ENCODE peak calls at places on chromosomes 11 and 22, in six cellular contexts. L is OCI-LY7, E is kidney, X is psoas muscle, T is HCT116, I is A549. R is an unnamed sample. For H3K4me1, the result is how much of the 10 kb centered on the place peaks cover.

GRCh38 chr11:76742912-76743311 is 40.2 kb upstream of the TSKU start:
- DNase-seq in T (no peak), E (no peak), I (no peak), L (no peak), X (no peak), R (no peak)

GRCh38 chr11:18614667-18615066 is 15.1 kb downstream of the MISFA start:
- DNase-seq in L (no peak), T (no peak), I (no peak), X (no peak), E (no peak), R (no peak)

GRCh38 chr11:2287102-2287501 is 14.6 kb downstream of the C11orf21 start:
- DNase-seq in T (no peak), L (no peak), E (peak), X (no peak), I (no peak), R (no peak)

GRCh38 chr11:93626038-93626437 is 35.4 kb upstream of the CEP295 start:
- DNase-seq in L (no peak), E (no peak), X (no peak), T (no peak), I (no peak), R (no peak)

GRCh38 chr11:62573006-62573591 is 592 bp downstream of the EEF1G start:
- DNase-seq in L (peak), X (no peak), I (no peak), T (no peak), E (peak), R (no peak)

GRCh38 chr11:102596578-102596977 is 28.6 kb downstream of the MMP20 start:
- DNase-seq in E (no peak), X (no peak), L (no peak), I (no peak), T (no peak), R (no peak)

GRCh38 chr22:37425800-37426531 is 1.3 kb downstream of the ELFN2 start:
- DNase-seq in X (no peak), L (peak), I (no peak), T (no peak), E (no peak), R (no peak)

GRCh38 chr11:35111171-35112055 is 27.6 kb upstream of the CD44 start:
- DNase-seq in X (no peak), L (no peak), I (no peak), T (no peak), E (no peak), R (peak)

GRCh38 chr11:130865091-130865771 is 51.0 kb downstream of the SNX19 start:
- DNase-seq in I (no peak), T (no peak), E (no peak), X (peak), L (no peak), R (peak)

GRCh38 chr11:66069715-66070603 is at the start of gene PACS1:
- DNase-seq in L (peak), X (peak), T (no peak), I (peak), E (peak), R (peak)

GRCh38 chr11:112793416-112793815 is 167.8 kb upstream of the NCAM1 start:
- DNase-seq in L (no peak), T (no peak), I (no peak), E (no peak), X (no peak), R (no peak)

DNA sequence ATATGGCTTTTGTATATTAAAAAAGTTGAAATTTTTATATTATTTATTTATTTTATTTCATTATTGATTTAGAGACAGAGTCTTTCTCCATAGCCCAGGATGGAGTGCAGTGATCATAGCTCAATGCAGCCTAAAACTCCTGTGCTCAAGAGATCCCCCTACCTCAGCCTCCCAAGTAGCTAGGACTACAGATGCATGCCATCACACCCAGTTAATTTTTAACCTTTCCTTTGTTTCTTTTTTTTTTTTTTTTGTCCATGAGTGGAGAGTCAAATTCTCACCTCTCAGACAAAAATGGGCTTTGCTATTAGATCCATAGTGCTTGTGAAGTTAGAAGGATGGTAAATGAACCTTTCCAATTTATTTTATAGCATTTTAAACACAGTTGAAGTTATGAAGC is 182.5 kb downstream of the SOX6 start:
- DNase-seq in I (no peak), T (no peak), L (no peak), X (no peak), E (no peak), R (no peak)
- H3K4me1 ChIP-seq in I (under half), T (under half), L (under half), X (under half), E (under half), R (under half)

DNA sequence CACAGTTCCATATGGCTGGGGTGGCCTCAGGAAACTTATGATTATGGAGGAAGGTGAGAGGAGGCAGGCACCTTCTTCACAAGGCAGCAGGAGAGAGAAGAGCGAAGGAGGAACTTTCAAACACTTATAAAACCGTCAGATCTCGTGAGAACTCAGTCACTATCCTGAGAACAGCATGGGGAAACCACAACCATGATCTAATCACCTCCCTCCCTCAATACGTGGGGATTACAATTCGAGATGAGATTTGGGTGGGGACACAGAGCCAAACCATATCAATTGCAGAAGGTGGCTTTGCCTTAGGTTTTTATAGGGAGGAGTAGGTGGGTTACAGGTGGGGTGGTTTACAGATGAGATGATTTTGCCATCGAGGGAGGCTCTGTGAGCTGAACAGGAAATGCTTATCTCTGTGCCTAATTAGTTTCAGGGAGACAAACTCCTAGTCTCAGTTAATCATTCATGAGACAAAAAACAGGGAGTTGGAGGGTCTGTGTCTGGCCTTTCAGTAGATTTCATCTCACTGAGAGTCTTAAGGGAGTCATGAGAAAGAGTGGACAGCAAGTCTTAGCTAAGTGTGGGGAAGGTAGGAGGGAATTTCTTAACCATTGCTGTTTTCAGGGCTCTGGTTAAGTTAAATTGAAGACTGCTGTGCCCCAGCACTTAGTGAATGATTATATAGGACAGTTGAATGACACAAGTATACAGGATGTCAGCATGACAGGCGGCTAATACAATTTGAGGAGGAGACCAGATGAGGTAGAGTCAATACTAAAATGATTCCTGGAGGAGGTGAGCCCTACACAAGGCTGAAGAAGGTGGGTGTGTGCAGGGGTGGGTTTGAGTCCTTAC is 47.7 kb downstream of the CWC15 start:
- DNase-seq in E (no peak), T (no peak), X (no peak), L (no peak), I (no peak), R (no peak)
- H3K27ac ChIP-seq in E (peak), T (no peak), X (peak), L (no peak), I (no peak), R (no peak)

GRCh38 chr11:75334402-75334891 is 17.0 kb downstream of the ARRB1 start:
- DNase-seq in L (no peak), E (no peak), T (no peak), I (no peak), X (no peak), R (no peak)

GRCh38 chr11:75333807-75334140 is 17.7 kb downstream of the ARRB1 start:
- DNase-seq in I (no peak), E (no peak), L (no peak), X (no peak), T (no peak), R (no peak)

GRCh38 chr11:75334976-75335375 is 16.5 kb downstream of the ARRB1 start:
- DNase-seq in T (no peak), E (no peak), X (no peak), L (no peak), I (no peak), R (no peak)

GRCh38 chr11:75330279-75330678 is 21.2 kb downstream of the ARRB1 start:
- DNase-seq in T (no peak), X (no peak), L (no peak), I (no peak), E (no peak), R (no peak)

GRCh38 chr11:75333022-75333806 is 18.2 kb downstream of the ARRB1 start:
- DNase-seq in L (no peak), X (no peak), T (no peak), E (no peak), I (no peak), R (no peak)
- H3K4me1 ChIP-seq in L (under half), X (under half), T (under half), E (under half), I (under half), R (under half)

DNA sequence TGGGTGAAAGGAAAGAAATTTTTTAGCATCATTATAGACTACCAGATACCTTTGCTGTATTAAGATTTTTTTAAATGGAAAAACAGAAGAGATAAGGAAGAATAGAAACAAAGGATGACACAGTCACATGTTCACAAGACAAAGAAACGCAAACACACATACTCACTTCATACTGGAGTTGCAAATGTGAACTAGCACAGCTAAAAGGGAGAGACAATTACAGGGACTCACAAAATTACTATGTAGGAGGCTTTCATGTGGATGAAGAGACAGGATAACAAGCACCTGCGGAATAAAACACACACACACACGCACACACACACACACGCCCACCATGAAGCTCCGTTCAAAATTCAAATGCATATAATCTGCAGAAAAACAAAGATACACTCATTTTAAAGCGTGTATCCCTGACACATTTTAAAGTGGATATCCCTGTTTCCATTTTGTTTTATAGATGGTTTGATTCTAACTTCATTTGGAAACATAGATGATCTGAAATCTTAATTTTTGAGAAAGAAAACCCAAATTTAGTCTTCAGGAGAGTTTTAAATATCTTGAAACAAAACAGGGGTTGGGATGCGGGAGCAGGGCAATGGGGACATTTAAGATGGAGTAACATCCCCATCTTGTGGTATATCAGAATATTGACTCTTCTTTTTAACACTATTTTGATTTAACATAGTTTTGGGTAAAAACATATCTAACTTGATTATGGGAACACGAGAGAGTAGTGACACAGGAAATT is 36.7 kb downstream of the JRKL start:
- DNase-seq in X (no peak), T (peak), L (peak), I (peak), E (no peak), R (no peak)
- H3K27ac ChIP-seq in X (no peak), T (no peak), L (no peak), I (no peak), E (no peak), R (no peak)

GRCh38 chr22:48630848-48631247 is 1196.8 kb downstream of the BRD1 start:
- DNase-seq in E (no peak), T (no peak), X (no peak), L (no peak), I (no peak), R (no peak)
- H3K4me1 ChIP-seq in E (under half), T (under half), X (under half), L (under half), I (under half), R (under half)

DNA sequence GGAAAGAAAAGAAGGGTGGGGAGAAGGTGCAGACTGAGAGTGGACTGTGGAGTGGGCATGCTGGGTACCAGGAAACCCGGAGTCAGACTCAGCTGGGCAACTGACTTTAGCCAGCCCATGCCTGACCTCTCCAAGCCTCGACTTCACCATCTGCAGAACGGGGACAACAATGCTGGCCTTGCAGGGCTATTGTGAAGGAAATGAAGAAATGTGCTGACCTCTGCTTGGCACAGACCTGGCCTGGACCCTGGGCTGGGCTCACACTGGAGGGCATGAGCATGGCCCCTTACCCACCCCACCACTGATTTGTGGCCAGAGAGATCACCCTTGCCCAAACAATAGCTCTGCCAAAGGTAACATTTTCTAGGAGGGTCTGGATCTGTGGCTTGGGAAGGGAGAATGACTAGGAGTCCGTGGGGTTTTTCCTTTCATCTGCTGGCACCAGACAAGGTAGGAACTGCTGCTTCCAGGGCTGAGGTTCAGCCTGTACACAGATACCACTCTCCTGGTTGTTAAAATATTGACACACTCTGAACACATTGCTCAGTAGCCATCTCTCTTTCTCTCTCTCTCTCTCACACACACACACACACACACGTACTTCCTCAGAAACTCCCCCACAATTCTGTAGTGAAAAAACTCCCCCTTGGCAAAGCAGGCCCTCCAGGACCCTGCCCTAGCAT is 909 bp downstream of the MOGAT2 start:
- DNase-seq in L (no peak), T (no peak), E (no peak), I (no peak), X (no peak), R (no peak)
- H3K27ac ChIP-seq in L (no peak), T (no peak), E (no peak), I (no peak), X (no peak), R (no peak)

DNA sequence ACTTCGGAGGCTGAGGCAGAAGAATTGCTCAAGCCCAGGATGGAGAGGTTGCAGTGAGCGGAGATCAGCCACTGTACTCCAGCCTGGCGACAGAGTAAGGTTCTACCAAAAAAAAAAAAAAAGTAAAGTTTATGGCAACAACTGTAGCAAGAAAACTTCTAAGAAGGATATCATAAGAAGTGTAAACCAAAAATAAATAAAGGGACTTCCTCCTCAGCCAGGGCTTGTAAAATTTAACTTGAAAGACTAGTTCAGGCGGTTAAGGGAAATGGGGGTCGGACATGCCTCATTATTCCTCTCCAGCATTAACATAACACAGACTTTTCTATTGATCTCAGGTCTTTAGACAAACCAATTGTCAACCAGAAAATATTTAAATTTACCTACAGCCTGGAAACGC is 2.5 kb upstream of the OR5M11 start:
- DNase-seq in E (no peak), L (no peak), I (no peak), T (no peak), X (no peak), R (no peak)
- H3K4me1 ChIP-seq in E (under half), L (under half), I (under half), T (under half), X (under half), R (under half)

GRCh38 chr11:9052316-9052715 is 39.1 kb downstream of the SCUBE2 start:
- DNase-seq in E (no peak), L (no peak), X (no peak), I (no peak), T (no peak), R (no peak)
- H3K27ac ChIP-seq in E (no peak), L (no peak), X (no peak), I (no peak), T (no peak), R (no peak)

GRCh38 chr22:23083315-23084021 is 13.1 kb downstream of the GNAZ start:
- DNase-seq in T (no peak), E (no peak), X (no peak), I (no peak), L (no peak), R (no peak)
- H3K4me1 ChIP-seq in T (under half), E (under half), X (under half), I (under half), L (under half), R (under half)

R was measured in aorta.